ENCODE peak calls at places on chromosomes 11 and 22, in nine cellular contexts. T is neural crest cell, X is mesothelial cell of epicardium, P is psoas muscle, L is heart right ventricle, O is lung, I is AG09309, H is spleen, B is tibial nerve. V is an unnamed sample.

GRCh38 chr11:33291004-33291777 is 34.0 kb downstream of the HIPK3 start:
- DNase-seq in P (no peak), O (no peak), T (no peak), H (no peak), I (no peak), X (no peak), L (peak), B (no peak), V (no peak)

GRCh38 chr11:128714881-128715280 is 21.0 kb downstream of the FLI1 start:
- DNase-seq in T (no peak), B (no peak), L (no peak), P (no peak), X (no peak), I (peak), O (no peak), H (no peak), V (no peak)

GRCh38 chr11:77596626-77597025 is 6.9 kb downstream of the AQP11 start:
- DNase-seq in T (no peak), H (no peak), O (no peak), X (no peak), L (no peak), I (peak), B (no peak), P (no peak), V (no peak)

GRCh38 chr22:46092646-46093410 is 57.5 kb upstream of the PPARA start:
- DNase-seq in X (no peak), L (no peak), P (peak), H (peak), B (no peak), T (no peak), O (no peak), I (no peak), V (no peak)

GRCh38 chr22:21015051-21016006 is at the start of gene P2RX6:
- DNase-seq in X (no peak), O (no peak), H (peak), P (peak), I (no peak), L (no peak), T (no peak), B (no peak), V (no peak)

GRCh38 chr11:112143597-112143996 is 20.3 kb downstream of the IL18 start:
- DNase-seq in B (no peak), L (no peak), I (no peak), X (no peak), O (no peak), T (no peak), P (no peak), H (no peak), V (no peak)

GRCh38 chr22:31212783-31213626 is 907 bp downstream of the LIMK2 start:
- DNase-seq in L (peak), T (no peak), O (no peak), I (no peak), B (no peak), P (no peak), X (no peak), H (peak), V (no peak)

GRCh38 chr11:111913997-111914396 is 1.5 kb downstream of the HSPB2 start:
- DNase-seq in I (no peak), H (no peak), P (peak), T (no peak), L (peak), B (peak), O (no peak), X (no peak), V (no peak)

GRCh38 chr11:103907548-103908455 is 128.6 kb upstream of the DDI1 start:
- DNase-seq in I (no peak), X (no peak), P (no peak), B (no peak), T (no peak), O (no peak), L (no peak), H (no peak), V (no peak)

GRCh38 chr11:47552581-47553416 is at the start of gene CELF1:
- DNase-seq in O (peak), P (peak), H (peak), X (peak), I (no peak), L (peak), T (peak), B (peak), V (peak)

GRCh38 chr11:134583397-134583990 is 171.5 kb upstream of the B3GAT1 start:
- DNase-seq in H (no peak), P (no peak), B (no peak), T (no peak), I (no peak), X (no peak), L (peak), O (peak), V (no peak)

GRCh38 chr22:42365337-42365865 is 66.8 kb downstream of the NFAM1 start:
- DNase-seq in X (no peak), B (peak), O (no peak), I (no peak), L (no peak), T (no peak), H (no peak), P (no peak), V (no peak)

GRCh38 chr22:47850644-47851151 is 1088.2 kb downstream of the TBC1D22A start:
- DNase-seq in B (no peak), P (no peak), L (no peak), H (no peak), O (peak), I (no peak), T (no peak), X (no peak), V (no peak)

GRCh38 chr22:27424319-27424718 is 377.2 kb downstream of the MN1 start:
- DNase-seq in P (no peak), B (no peak), O (no peak), H (no peak), I (no peak), X (no peak), T (no peak), L (no peak), V (no peak)

GRCh38 chr11:115439385-115439784 is 64.8 kb downstream of the CADM1 start:
- DNase-seq in T (no peak), P (no peak), B (no peak), O (no peak), H (no peak), L (no peak), X (no peak), I (no peak), V (no peak)

GRCh38 chr11:1640076-1640946 is 10.7 kb downstream of the KRTAP5-5 start:
- DNase-seq in P (no peak), O (no peak), X (no peak), I (no peak), H (peak), T (peak), B (no peak), L (no peak), V (no peak)

GRCh38 chr11:105181100-105181499 is 41.5 kb upstream of the CARD18 start:
- DNase-seq in X (no peak), O (no peak), P (no peak), T (no peak), B (peak), H (no peak), I (no peak), L (peak), V (no peak)

GRCh38 chr11:31841435-31841834 is 30.3 kb upstream of the PAX6 start:
- DNase-seq in L (no peak), B (no peak), H (no peak), T (no peak), I (no peak), P (no peak), X (no peak), O (no peak), V (no peak)

GRCh38 chr22:38327805-38328204 is 10.6 kb upstream of the CSNK1E start:
- DNase-seq in H (no peak), L (no peak), P (no peak), B (no peak), O (no peak), X (no peak), T (no peak), I (peak), V (no peak)

GRCh38 chr11:3231851-3232744 is at the start of gene MRGPRE:
- DNase-seq in B (no peak), I (no peak), X (no peak), P (no peak), L (peak), T (no peak), H (peak), O (peak), V (peak)

GRCh38 chr11:120185678-120186407 is 25.0 kb upstream of the OAF start:
- DNase-seq in B (no peak), L (peak), H (peak), T (no peak), O (no peak), I (no peak), P (no peak), X (no peak), V (no peak)

GRCh38 chr11:32960553-32961164 is 55.0 kb upstream of the DEPDC7 start:
- DNase-seq in I (peak), T (no peak), H (no peak), O (no peak), L (no peak), B (no peak), P (no peak), X (no peak), V (no peak)

GRCh38 chr11:57248780-57249383 is 11.8 kb upstream of the APLNR start:
- DNase-seq in P (peak), I (peak), O (peak), X (peak), L (peak), T (peak), B (peak), H (peak), V (no peak)

GRCh38 chr22:44842417-44842816 is 90.0 kb downstream of the ARHGAP8 start:
- DNase-seq in I (no peak), B (no peak), P (no peak), O (no peak), X (no peak), H (no peak), T (no peak), L (no peak), V (no peak)

GRCh38 chr11:58549644-58550043 is 26.0 kb downstream of the LPXN start:
- DNase-seq in T (no peak), O (no peak), X (no peak), B (no peak), L (peak), P (no peak), H (no peak), I (no peak), V (no peak)

GRCh38 chr22:20968281-20968977 is 1.4 kb downstream of the AIFM3 start:
- DNase-seq in T (no peak), B (no peak), H (peak), X (no peak), P (no peak), I (no peak), L (no peak), O (no peak), V (no peak)

GRCh38 chr11:35167451-35167954 is 28.5 kb downstream of the CD44 start:
- DNase-seq in T (no peak), B (no peak), O (no peak), P (peak), H (no peak), I (peak), L (no peak), X (no peak), V (no peak)

GRCh38 chr11:13923716-13924650 is 38.5 kb upstream of the SPON1 start:
- DNase-seq in I (no peak), B (no peak), O (no peak), H (no peak), P (no peak), X (no peak), T (no peak), L (no peak), V (no peak)

GRCh38 chr11:25755918-25756584 is 575.9 kb upstream of the ANO3 start:
- DNase-seq in T (no peak), I (no peak), B (no peak), P (no peak), O (no peak), X (no peak), L (no peak), H (peak), V (peak)

GRCh38 chr11:102850973-102851745 is 7.8 kb upstream of the MMP3 start:
- DNase-seq in H (no peak), X (no peak), P (no peak), I (peak), T (no peak), L (no peak), B (no peak), O (no peak), V (no peak)

GRCh38 chr11:1917523-1918435 is 1.7 kb upstream of the TNNT3 start:
- DNase-seq in I (no peak), H (peak), B (no peak), L (no peak), X (no peak), P (peak), T (no peak), O (no peak), V (no peak)

GRCh38 chr22:38187413-38188212 is 6.0 kb upstream of the PLA2G6 start:
- DNase-seq in T (no peak), B (no peak), X (no peak), P (no peak), O (peak), H (no peak), L (no peak), I (no peak), V (no peak)

GRCh38 chr11:15723966-15724365 is 609.2 kb downstream of the INSC start:
- DNase-seq in L (no peak), P (no peak), O (no peak), X (no peak), B (no peak), H (no peak), T (no peak), I (no peak), V (no peak)

DNA sequence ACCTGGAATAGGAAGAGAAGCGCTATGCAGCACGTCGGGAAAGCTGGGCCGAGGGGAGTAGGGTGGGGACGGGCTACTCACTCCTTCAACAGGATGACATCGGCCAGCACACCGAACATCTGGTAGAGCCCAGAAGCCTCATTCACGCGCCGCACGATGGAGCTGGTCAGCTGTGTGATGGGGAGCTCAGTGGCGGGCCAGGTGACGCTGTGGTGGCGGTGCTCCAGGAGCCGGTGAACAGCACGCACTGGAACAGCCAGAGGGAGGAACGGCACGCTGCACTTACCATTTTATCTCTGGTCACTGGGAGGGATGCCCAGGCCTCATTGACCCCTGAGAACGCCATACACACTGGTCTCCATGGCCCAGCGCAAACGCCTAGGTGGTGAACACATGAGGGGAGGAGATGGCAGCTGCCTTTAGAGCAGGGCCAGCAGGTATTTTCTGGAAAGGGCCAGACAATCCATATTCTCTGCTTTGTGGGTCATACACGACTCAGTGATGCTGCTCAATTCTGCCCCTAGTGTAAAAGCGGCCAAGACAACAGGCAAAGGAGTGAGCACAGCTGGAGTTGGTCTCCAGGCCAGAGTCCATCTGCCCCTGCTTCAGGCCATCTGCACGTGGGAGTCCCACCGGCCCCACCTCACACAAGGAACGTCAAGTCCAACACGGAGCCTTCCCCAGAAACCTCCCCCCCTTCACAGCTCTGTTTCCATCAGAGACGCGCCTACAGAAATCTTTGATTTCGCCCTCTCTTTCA is 8.8 kb downstream of the FOXRED2 start:
- DNase-seq in X (no peak), L (no peak), P (no peak), I (no peak), B (no peak), O (no peak), H (no peak), T (no peak), V (no peak)
- TF ChIP-seq CTCF in X (no peak), L (no peak), P (no peak), I (no peak), B (no peak), O (no peak), H (no peak), T (no peak), V (no peak)

DNA sequence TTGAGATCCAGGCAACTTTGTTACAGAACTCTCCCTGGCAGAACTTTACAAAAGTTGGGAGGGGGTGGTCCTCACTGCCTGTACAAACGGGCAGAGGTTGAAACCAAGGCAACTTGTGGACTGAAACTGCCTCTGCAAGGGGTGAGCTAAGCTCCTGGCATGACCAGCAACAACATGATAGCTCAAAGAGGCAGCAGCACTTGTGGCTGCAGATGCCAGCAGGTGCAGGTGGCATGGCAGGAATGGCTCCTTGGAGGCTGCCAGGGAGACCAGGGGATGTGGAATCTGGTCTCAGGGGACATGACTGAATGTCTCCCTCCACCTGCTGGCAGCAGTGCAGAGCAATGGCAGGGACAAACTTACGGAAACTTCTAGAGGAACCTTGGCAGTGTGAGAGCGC is 38.8 kb upstream of the PHF21A start:
- DNase-seq in B (no peak), P (no peak), X (no peak), L (no peak), O (no peak), I (no peak), H (peak), T (no peak), V (no peak)
- TF ChIP-seq CTCF in B (no peak), P (no peak), X (no peak), L (peak), O (no peak), I (no peak), H (no peak), T (no peak), V (no peak)

GRCh38 chr11:19323502-19323901 is 82.8 kb upstream of the E2F8 start:
- DNase-seq in T (no peak), X (no peak), B (no peak), L (no peak), I (no peak), O (no peak), H (no peak), P (no peak), V (no peak)
- TF ChIP-seq CTCF in T (no peak), X (no peak), B (no peak), L (peak), I (peak), O (no peak), H (no peak), P (no peak), V (peak)

GRCh38 chr11:75427181-75427580 is 5.8 kb downstream of the KLHL35 start:
- DNase-seq in T (no peak), O (no peak), P (peak), L (no peak), B (no peak), H (peak), X (no peak), I (no peak), V (no peak)

GRCh38 chr11:75424396-75424795 is 8.6 kb downstream of the KLHL35 start:
- DNase-seq in L (peak), O (no peak), H (peak), P (no peak), B (no peak), X (no peak), T (no peak), I (no peak), V (no peak)

GRCh38 chr11:75426720-75427086 is 6.3 kb downstream of the KLHL35 start:
- DNase-seq in H (peak), O (no peak), B (no peak), T (no peak), X (no peak), L (no peak), P (no peak), I (no peak), V (no peak)

GRCh38 chr11:75423721-75424120 is 9.3 kb downstream of the KLHL35 start:
- DNase-seq in H (peak), I (no peak), T (no peak), X (no peak), O (no peak), P (no peak), B (no peak), L (no peak), V (no peak)

DNA sequence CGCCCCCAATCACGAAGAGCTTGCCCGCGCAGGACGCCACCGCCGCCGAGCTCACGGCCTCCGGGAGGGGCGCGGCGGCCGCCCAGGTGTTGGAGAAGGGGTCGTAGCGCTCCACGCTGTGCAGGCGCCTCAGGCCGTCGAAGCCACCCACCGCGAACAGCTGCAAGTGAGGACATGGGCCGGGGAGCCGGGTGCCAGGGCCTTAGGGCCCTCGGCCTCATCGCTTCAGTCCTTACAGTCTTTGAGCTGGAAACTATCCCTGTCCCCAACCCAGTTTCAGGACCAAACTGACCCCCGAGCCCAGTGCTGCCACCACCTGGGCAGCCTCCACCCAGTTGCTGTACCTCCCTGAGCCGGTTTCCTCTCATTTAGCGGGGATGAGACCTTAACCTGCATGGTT is 7.6 kb downstream of the KLHL35 start:
- DNase-seq in I (no peak), O (no peak), L (no peak), X (no peak), T (no peak), H (peak), P (peak), B (no peak), V (no peak)
- TF ChIP-seq CTCF in I (peak), O (no peak), L (no peak), X (no peak), T (peak), H (no peak), P (peak), B (no peak), V (peak)